ENCODE peak calls at places on chromosomes 3 and 15, in six cellular contexts. W, Z, Y, F, R and T are unnamed samples.

GRCh38 chr3:128367726-128368125 is 99.0 kb downstream of the DNAJB8 start:
- DNase-seq in Y (no peak), R (no peak), F (no peak), W (peak; percentile 57), Z (peak; percentile 74), T (no peak)

GRCh38 chr15:97981758-97982157 is 21.3 kb downstream of the ARRDC4 start:
- DNase-seq in F (no peak), Z (no peak), Y (no peak), W (no peak), R (no peak), T (no peak)

GRCh38 chr3:70359711-70360110 is 47.3 kb upstream of the MDFIC2 start:
- DNase-seq in F (no peak), Y (no peak), R (no peak), Z (no peak), W (no peak), T (no peak)

GRCh38 chr3:32313723-32314473 is 75.4 kb downstream of the CMTM8 start:
- DNase-seq in W (peak; percentile 38), Z (no peak), R (no peak), Y (no peak), F (no peak), T (no peak)

GRCh38 chr15:70094690-70095311 is 2.9 kb downstream of the TLE3 start:
- DNase-seq in F (peak; percentile 42), W (peak; percentile 18), Z (no peak), Y (no peak), R (peak; percentile 47), T (no peak)

GRCh38 chr3:65500398-65501306 is 538.1 kb downstream of the MAGI1 start:
- DNase-seq in Y (no peak), W (no peak), F (no peak), Z (no peak), R (no peak), T (no peak)

GRCh38 chr15:96334017-96334704 is 3.7 kb downstream of the NR2F2 start:
- DNase-seq in W (no peak), R (no peak), Z (peak; percentile 64), Y (no peak), F (peak; percentile 22), T (no peak)

GRCh38 chr3:172259726-172260248 is 188.5 kb downstream of the GHSR start:
- DNase-seq in F (no peak), R (no peak), W (peak; percentile 30), Z (no peak), Y (no peak), T (no peak)

DNA sequence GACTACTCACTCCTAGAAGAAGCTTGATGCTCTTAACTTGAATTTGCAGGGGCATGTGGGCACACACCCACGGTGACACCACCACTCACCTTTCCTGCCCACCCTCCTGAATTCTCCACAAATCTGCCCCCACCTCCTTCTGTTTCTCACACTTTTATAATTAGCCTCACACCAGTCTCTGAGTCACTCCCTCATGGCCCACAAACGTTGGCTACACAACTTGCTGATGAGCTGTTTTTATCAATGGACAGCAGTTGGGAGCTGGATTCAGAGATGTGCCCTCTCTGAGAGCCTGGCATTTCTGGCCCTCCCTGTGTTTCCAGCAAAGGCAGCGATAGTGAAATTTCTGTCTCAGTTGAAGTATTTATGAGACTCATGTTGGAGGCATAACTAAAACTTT is 1.3 kb downstream of the COLQ start:
- DNase-seq in W (peak; percentile 63), F (no peak), R (no peak), Z (no peak), Y (no peak), T (no peak)
- H3K9ac ChIP-seq in W (no peak overlapping the region), F (no peak overlapping the region), R (no peak overlapping the region), Z (no peak overlapping the region), Y (no peak overlapping the region), T (no peak overlapping the region)

DNA sequence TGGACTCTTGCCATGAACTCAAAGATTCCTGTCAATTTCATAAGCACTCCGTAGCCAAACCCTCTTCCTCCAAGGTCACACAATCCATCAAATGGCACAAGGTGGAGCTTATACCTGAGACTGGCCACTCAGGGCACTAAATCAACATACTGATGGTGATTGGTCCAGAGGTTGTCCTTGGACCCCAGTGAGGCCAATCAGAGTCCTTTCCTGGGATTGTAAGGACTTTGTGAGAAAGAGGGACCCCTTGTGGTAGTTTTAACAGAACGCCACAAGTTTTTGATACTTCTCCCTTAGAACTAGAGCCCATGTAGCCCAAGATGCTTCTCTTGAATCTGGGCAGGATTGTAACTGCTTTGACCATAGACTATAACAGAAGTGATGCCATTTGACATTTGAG is 44.4 kb upstream of the LARS2 start:
- DNase-seq in R (peak; percentile 9), F (no peak), W (no peak), Z (peak; percentile 63), Y (no peak), T (no peak)
- H3K9ac ChIP-seq in R (no peak overlapping the region), F (no peak overlapping the region), W (no peak overlapping the region), Z (no peak overlapping the region), Y (no peak overlapping the region), T (no peak overlapping the region)

DNA sequence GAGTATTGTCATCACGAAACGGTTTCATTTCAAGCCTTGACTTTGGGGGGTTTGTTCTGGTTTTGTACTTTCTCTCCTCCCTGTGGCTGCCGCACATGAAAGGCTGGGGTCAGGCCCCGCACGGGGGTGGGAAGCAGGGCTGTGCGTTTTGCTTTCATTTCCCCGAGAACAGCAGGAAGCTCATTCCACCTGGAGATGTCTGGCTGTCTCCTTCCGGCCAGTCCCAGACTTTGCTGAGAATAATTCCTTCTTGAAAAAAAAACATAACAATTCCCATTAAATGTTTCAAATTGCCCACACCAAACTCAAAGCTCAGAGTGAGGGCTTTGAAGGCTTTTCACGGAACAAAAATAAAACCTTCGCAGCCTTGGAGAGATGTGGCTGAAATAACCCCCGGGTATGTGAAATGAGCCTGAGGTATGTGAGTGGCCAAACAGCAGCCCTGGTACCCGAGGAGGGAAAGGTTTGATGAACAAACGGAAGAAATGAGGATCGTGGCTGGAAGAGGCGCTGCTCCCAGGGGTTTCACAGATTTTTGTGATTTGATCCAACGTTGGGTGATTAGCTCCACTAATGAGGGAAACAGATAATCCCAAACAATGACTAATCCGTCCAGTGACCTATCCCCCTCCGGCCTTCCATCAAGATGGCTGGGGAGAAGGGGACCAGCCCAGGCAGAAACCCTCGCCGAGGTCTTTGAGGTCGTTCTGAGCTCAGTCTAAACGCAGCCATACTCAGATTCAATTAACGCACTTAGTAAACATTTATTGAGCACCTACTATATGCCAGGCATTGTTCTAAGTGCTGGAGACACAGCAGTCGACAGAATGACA is 126.9 kb upstream of the MEF2A start:
- DNase-seq in R (no peak), Y (no peak), F (no peak), W (peak; percentile 10), Z (peak; percentile 42), T (no peak)
- H3K9ac ChIP-seq in R (no peak overlapping the region), Y (no peak overlapping the region), F (no peak overlapping the region), W (no peak overlapping the region), Z (no peak overlapping the region), T (no peak overlapping the region)

GRCh38 chr3:906739-907138 is 186.1 kb upstream of the CNTN6 start:
- DNase-seq in W (no peak), Z (no peak), F (no peak), R (no peak), Y (no peak), T (no peak)

GRCh38 chr3:908839-909238 is 184.0 kb upstream of the CNTN6 start:
- DNase-seq in Z (peak; percentile 75), R (no peak), F (no peak), Y (no peak), W (peak; percentile 1), T (no peak)

GRCh38 chr3:901953-902778 is 190.7 kb upstream of the CNTN6 start:
- DNase-seq in Y (no peak), W (peak; percentile 24), F (no peak), Z (no peak), R (no peak), T (no peak)

GRCh38 chr3:905217-905616 is 187.6 kb upstream of the CNTN6 start:
- DNase-seq in F (no peak), R (no peak), W (no peak), Y (no peak), Z (no peak), T (no peak)
- H3K9ac ChIP-seq in F (no peak overlapping the region), R (no peak overlapping the region), W (no peak overlapping the region), Y (no peak overlapping the region), Z (no peak overlapping the region), T (no peak overlapping the region)

GRCh38 chr15:92831459-92832229 is 68.5 kb upstream of the CHD2 start:
- DNase-seq in R (peak; percentile 98), Y (peak; percentile 98), F (peak; percentile 89), Z (peak; percentile 97), W (peak; percentile 92), T (peak; percentile 93)
- H3K9ac ChIP-seq in R (peak overlapping the region; percentile 77), Y (peak overlapping the region; percentile 77), F (peak overlapping the region; percentile 58), Z (peak overlapping the region; percentile 52), W (peak overlapping the region; percentile 74), T (peak overlapping the region; percentile 60)

GRCh38 chr15:68299436-68299835 is 21.9 kb downstream of the FEM1B start:
- DNase-seq in R (no peak), F (peak; percentile 16), W (peak; percentile 86), Y (no peak), Z (no peak), T (no peak)

GRCh38 chr15:68300115-68300940 is 22.8 kb downstream of the FEM1B start:
- DNase-seq in Z (no peak), W (peak; percentile 34), R (peak; percentile 83), F (peak; percentile 70), Y (no peak), T (no peak)

GRCh38 chr15:68301300-68301699 is 23.8 kb downstream of the FEM1B start:
- DNase-seq in Z (no peak), W (no peak), Y (no peak), F (peak; percentile 13), R (no peak), T (no peak)

GRCh38 chr15:68298336-68298735 is 20.8 kb downstream of the FEM1B start:
- DNase-seq in Y (no peak), Z (no peak), R (no peak), F (no peak), W (no peak), T (no peak)

GRCh38 chr15:68298882-68299381 is 21.4 kb downstream of the FEM1B start:
- DNase-seq in R (no peak), Y (peak; percentile 77), W (peak; percentile 74), F (peak; percentile 33), Z (no peak), T (no peak)
- H3K9ac ChIP-seq in R (peak overlapping the region; percentile 35), Y (peak overlapping the region; percentile 39), W (peak overlapping the region; percentile 63), F (no peak overlapping the region), Z (no peak overlapping the region), T (peak overlapping the region; percentile 0)

GRCh38 chr15:75620043-75620775 is 5.3 kb downstream of the SNUPN start:
- DNase-seq in Y (no peak), F (no peak), R (no peak), Z (no peak), W (peak; percentile 82), T (no peak)
- H3K9ac ChIP-seq in Y (no peak overlapping the region), F (peak overlapping the region; percentile 27), R (no peak overlapping the region), Z (no peak overlapping the region), W (peak overlapping the region; percentile 87), T (peak overlapping the region; percentile 55)

GRCh38 chr3:119034256-119035013 is at the start of gene IGSF11:
- DNase-seq in R (peak; percentile 9), W (peak; percentile 71), F (peak; percentile 41), Z (peak; percentile 89), Y (no peak), T (no peak)

GRCh38 chr3:119033393-119034255 is 1.0 kb downstream of the IGSF11 start:
- DNase-seq in Y (no peak), W (no peak), F (no peak), Z (no peak), R (no peak), T (no peak)

DNA sequence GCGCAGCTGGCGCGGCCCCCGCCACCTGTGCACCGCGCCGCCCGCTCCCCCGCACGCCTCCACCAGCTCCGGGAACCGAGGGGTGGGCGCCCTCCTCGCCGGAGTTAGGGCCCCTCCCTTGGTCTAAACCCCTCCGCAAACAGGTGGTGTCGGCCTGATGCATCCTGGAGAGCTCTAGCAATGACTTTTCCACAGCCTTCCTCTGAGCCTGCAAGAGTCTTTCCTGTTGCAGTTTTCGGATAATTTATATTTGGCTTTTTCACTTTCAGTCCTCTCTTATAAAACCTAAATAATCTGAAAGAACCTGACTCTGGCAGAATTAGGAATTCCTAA is 334 bp upstream of the IGSF11 start:
- DNase-seq in F (no peak), R (no peak), Y (no peak), W (no peak), Z (no peak), T (no peak)
- H3K9ac ChIP-seq in F (no peak overlapping the region), R (no peak overlapping the region), Y (no peak overlapping the region), W (no peak overlapping the region), Z (no peak overlapping the region), T (no peak overlapping the region)